ENCODE peak calls at places on chromosomes 5 and 9, in ten cellular contexts. D is posterior vena cava, I is non-pigmented ciliary epithelial cell, X is GDM1, J is breast epithelium, L is body of pancreas, U is SK-MEL-5, Q is choroid plexus epithelial cell, R is ovary, H is mesothelial cell of epicardium. P is an unnamed sample.

GRCh38 chr5:64789457-64789856 is 20.7 kb downstream of the CWC27 start:
- DNase-seq in D (no peak), I (peak), X (no peak), J (no peak), L (no peak), U (no peak), Q (peak), R (no peak), H (no peak), P (no peak)

GRCh38 chr5:143128412-143129071 is 274.9 kb downstream of the NR3C1 start:
- DNase-seq in D (no peak), I (no peak), X (no peak), J (no peak), L (no peak), U (no peak), Q (no peak), R (no peak), H (no peak), P (no peak)

GRCh38 chr9:89353989-89354388 is 35.7 kb downstream of the SECISBP2 start:
- DNase-seq in D (no peak), I (no peak), X (no peak), J (no peak), L (no peak), U (no peak), Q (peak), R (no peak), H (no peak), P (no peak)

GRCh38 chr9:121562261-121562780 is 62.7 kb upstream of the GGTA1 start:
- DNase-seq in D (no peak), I (no peak), X (no peak), J (no peak), L (no peak), U (no peak), Q (no peak), R (no peak), H (no peak), P (no peak)

GRCh38 chr5:20470997-20471396 is 483.0 kb upstream of the CDH18 start:
- DNase-seq in D (no peak), I (no peak), X (no peak), J (no peak), L (no peak), U (no peak), Q (no peak), R (no peak), H (no peak), P (no peak)

GRCh38 chr5:140801494-140801841 is 611 bp downstream of the PCDHA3 start:
- DNase-seq in D (no peak), I (no peak), X (no peak), J (no peak), L (no peak), U (peak), Q (peak), R (no peak), H (no peak), P (no peak)

GRCh38 chr5:150342583-150342982 is 14.9 kb upstream of the TCOF1 start:
- DNase-seq in D (no peak), I (no peak), X (no peak), J (no peak), L (no peak), U (no peak), Q (no peak), R (no peak), H (no peak), P (no peak)

GRCh38 chr5:5014836-5015235 is 125.3 kb upstream of the ADAMTS16 start:
- DNase-seq in D (peak), I (no peak), X (no peak), J (no peak), L (no peak), U (no peak), Q (no peak), R (no peak), H (no peak), P (no peak)

GRCh38 chr9:36486454-36486932 is 86.2 kb upstream of the MELK start:
- DNase-seq in D (no peak), I (no peak), X (no peak), J (no peak), L (no peak), U (no peak), Q (no peak), R (peak), H (no peak), P (no peak)

GRCh38 chr9:129282308-129283211 is 104.5 kb upstream of the IER5L start:
- DNase-seq in D (peak), I (no peak), X (no peak), J (peak), L (peak), U (no peak), Q (no peak), R (peak), H (no peak), P (peak)

GRCh38 chr9:5543875-5544702 is 33.8 kb downstream of the PDCD1LG2 start:
- DNase-seq in D (no peak), I (no peak), X (no peak), J (no peak), L (no peak), U (no peak), Q (no peak), R (no peak), H (no peak), P (no peak)

GRCh38 chr9:133986774-133987454 is 5.2 kb downstream of the VAV2 start:
- DNase-seq in D (peak), I (no peak), X (no peak), J (no peak), L (no peak), U (no peak), Q (no peak), R (no peak), H (no peak), P (no peak)

GRCh38 chr5:65986050-65986451 is 59.7 kb downstream of the ERBIN start:
- DNase-seq in D (no peak), I (peak), X (no peak), J (no peak), L (no peak), U (no peak), Q (peak), R (no peak), H (no peak), P (no peak)

GRCh38 chr5:150778517-150779396 is at the start of gene SMIM3:
- DNase-seq in D (peak), I (no peak), X (peak), J (peak), L (peak), U (peak), Q (peak), R (peak), H (peak), P (peak)

GRCh38 chr5:10567181-10567591 is 3.3 kb downstream of the ANKRD33B start:
- DNase-seq in D (no peak), I (no peak), X (no peak), J (no peak), L (no peak), U (no peak), Q (no peak), R (no peak), H (no peak), P (no peak)

GRCh38 chr5:83540105-83540504 is 68.6 kb downstream of the VCAN start:
- DNase-seq in D (no peak), I (no peak), X (no peak), J (no peak), L (no peak), U (no peak), Q (no peak), R (no peak), H (no peak), P (no peak)

GRCh38 chr5:53173083-53173482 is 63.5 kb upstream of the MOCS2 start:
- DNase-seq in D (no peak), I (no peak), X (no peak), J (no peak), L (no peak), U (no peak), Q (no peak), R (no peak), H (no peak), P (peak)

GRCh38 chr5:152331006-152331405 is 74.1 kb downstream of the NMUR2 start:
- DNase-seq in D (no peak), I (no peak), X (no peak), J (no peak), L (no peak), U (no peak), Q (no peak), R (no peak), H (no peak), P (no peak)

GRCh38 chr9:117772960-117773359 is 68.8 kb downstream of the TLR4 start:
- DNase-seq in D (no peak), I (peak), X (no peak), J (no peak), L (no peak), U (no peak), Q (peak), R (no peak), H (no peak), P (peak)

GRCh38 chr5:87347841-87348240 is 64.9 kb downstream of the CCNH start:
- DNase-seq in D (no peak), I (no peak), X (no peak), J (no peak), L (no peak), U (no peak), Q (peak), R (no peak), H (no peak), P (no peak)

GRCh38 chr9:71725590-71726338 is 42.5 kb downstream of the CEMIP2 start:
- DNase-seq in D (no peak), I (no peak), X (no peak), J (no peak), L (no peak), U (peak), Q (peak), R (no peak), H (no peak), P (no peak)

GRCh38 chr5:168409601-168410458 is 76.4 kb upstream of the RARS1 start:
- DNase-seq in D (no peak), I (peak), X (no peak), J (no peak), L (no peak), U (peak), Q (peak), R (no peak), H (no peak), P (peak)

GRCh38 chr5:1007221-1007680 is 1.4 kb upstream of the NKD2 start:
- DNase-seq in D (peak), I (no peak), X (no peak), J (peak), L (peak), U (peak), Q (no peak), R (peak), H (peak), P (peak)

GRCh38 chr5:135033026-135033861 is 784 bp downstream of the PITX1 start:
- DNase-seq in D (no peak), I (no peak), X (no peak), J (no peak), L (no peak), U (no peak), Q (peak), R (no peak), H (no peak), P (peak)

GRCh38 chr5:31096238-31096865 is 97.1 kb upstream of the CDH6 start:
- DNase-seq in D (no peak), I (peak), X (no peak), J (no peak), L (no peak), U (peak), Q (peak), R (no peak), H (no peak), P (no peak)

GRCh38 chr5:91164424-91164823 is 218.7 kb downstream of the ARRDC3 start:
- DNase-seq in D (no peak), I (no peak), X (no peak), J (no peak), L (no peak), U (peak), Q (no peak), R (no peak), H (no peak), P (no peak)

GRCh38 chr5:102903074-102903871 is 148.2 kb downstream of the PAM start:
- DNase-seq in D (no peak), I (no peak), X (no peak), J (no peak), L (no peak), U (no peak), Q (no peak), R (no peak), H (no peak), P (no peak)

GRCh38 chr5:116002116-116002906 is 30.0 kb upstream of the ARL14EPL start:
- DNase-seq in D (no peak), I (no peak), X (no peak), J (no peak), L (no peak), U (no peak), Q (peak), R (no peak), H (no peak), P (no peak)

GRCh38 chr9:120555884-120556283 is 24.1 kb downstream of the CDK5RAP2 start:
- DNase-seq in D (no peak), I (no peak), X (no peak), J (no peak), L (no peak), U (no peak), Q (no peak), R (no peak), H (no peak), P (no peak)

GRCh38 chr5:9557696-9558095 is 11.8 kb upstream of the SEMA5A start:
- DNase-seq in D (no peak), I (no peak), X (no peak), J (no peak), L (no peak), U (no peak), Q (peak), R (no peak), H (no peak), P (no peak)

GRCh38 chr5:33994845-33995244 is 10.4 kb upstream of the SLC45A2 start:
- DNase-seq in D (no peak), I (no peak), X (no peak), J (no peak), L (no peak), U (no peak), Q (peak), R (no peak), H (no peak), P (no peak)

GRCh38 chr9:33329117-33329563 is 38.8 kb downstream of the NFX1 start:
- DNase-seq in D (no peak), I (no peak), X (no peak), J (peak), L (peak), U (peak), Q (peak), R (no peak), H (no peak), P (peak)

GRCh38 chr5:173629628-173630027 is 13.2 kb upstream of the BOD1 start:
- DNase-seq in D (no peak), I (no peak), X (no peak), J (no peak), L (no peak), U (peak), Q (no peak), R (no peak), H (no peak), P (no peak)

GRCh38 chr9:122346478-122347347 is 24.1 kb upstream of the PTGS1 start:
- DNase-seq in D (peak), I (no peak), X (no peak), J (no peak), L (peak), U (no peak), Q (peak), R (no peak), H (no peak), P (no peak)

P was measured in mucosa of descending colon.